ENCODE peak calls at places on chromosomes 12 and 14, in four cellular contexts. E, D, A and I are unnamed samples.
A peak's percentile ranks its signal among the peaks of the same experiment; 100 is the strongest.

GRCh38 chr14:105314287-105315185 is at the start of gene PACS2:
- DNase-seq in E (peak; percentile 94), D (peak; percentile 88), A (peak; percentile 76), I (no peak)

GRCh38 chr12:109762071-109762672 is 48.5 kb downstream of the FAM222A start:
- DNase-seq in E (no peak), D (peak; percentile 41), A (no peak), I (peak; percentile 71)

GRCh38 chr14:32104308-32104707 is 27.2 kb downstream of the ARHGAP5 start:
- DNase-seq in E (no peak), D (no peak), A (no peak), I (no peak)

GRCh38 chr12:57712671-57713070 is 18.7 kb downstream of the OS9 start:
- DNase-seq in E (no peak), D (no peak), A (no peak), I (no peak)

GRCh38 chr12:77133566-77133965 is 68.2 kb upstream of the E2F7 start:
- DNase-seq in E (peak; percentile 89), D (no peak), A (no peak), I (no peak)

GRCh38 chr12:88781909-88782308 is 201.6 kb upstream of the KITLG start:
- DNase-seq in E (no peak), D (no peak), A (no peak), I (no peak)

GRCh38 chr14:105021656-105022275 is 883 bp upstream of the CDCA4 start:
- DNase-seq in E (peak; percentile 58), D (no peak), A (no peak), I (no peak)

GRCh38 chr12:92786045-92786444 is 83.3 kb downstream of the PLEKHG7 start:
- DNase-seq in E (no peak), D (no peak), A (no peak), I (no peak)

GRCh38 chr12:99709116-99709515 is 61.6 kb downstream of the GARIN6 start:
- DNase-seq in E (no peak), D (no peak), A (no peak), I (no peak)

GRCh38 chr12:67925077-67925476 is 64.2 kb upstream of the IFNG-AS1 start:
- DNase-seq in E (no peak), D (no peak), A (no peak), I (no peak)

GRCh38 chr14:34461334-34462131 is 507 bp downstream of the SPTSSA start:
- DNase-seq in E (peak; percentile 86), D (peak; percentile 82), A (peak; percentile 8), I (no peak)

GRCh38 chr14:75615200-75615599 is 36.8 kb downstream of the FLVCR2 start:
- DNase-seq in E (no peak), D (no peak), A (no peak), I (no peak)

GRCh38 chr12:45130881-45131281 is 80.0 kb upstream of the DBX2 start:
- DNase-seq in E (peak; percentile 63), D (peak; percentile 52), A (peak; percentile 5), I (no peak)

GRCh38 chr14:35365130-35366047 is 39.2 kb downstream of the NFKBIA start:
- DNase-seq in E (no peak), D (peak; percentile 92), A (peak; percentile 36), I (no peak)

GRCh38 chr12:57522019-57522886 is at the start of gene MBD6:
- DNase-seq in E (peak; percentile 95), D (peak; percentile 99), A (peak; percentile 87), I (no peak)

GRCh38 chr12:118958520-118958919 is 22.8 kb upstream of the SRRM4 start:
- DNase-seq in E (peak; percentile 8), D (no peak), A (no peak), I (no peak)

GRCh38 chr12:110199360-110200123 is 75.4 kb downstream of the IFT81 start:
- DNase-seq in E (no peak), D (no peak), A (no peak), I (no peak)

GRCh38 chr12:113232787-113233585 is 11.7 kb downstream of the TPCN1 start:
- DNase-seq in E (peak; percentile 29), D (peak; percentile 73), A (peak; percentile 56), I (no peak)

GRCh38 chr12:130493951-130494350 is 156.3 kb downstream of the PIWIL1 start:
- DNase-seq in E (no peak), D (no peak), A (no peak), I (no peak)

GRCh38 chr12:130491421-130492357 is 154.0 kb downstream of the PIWIL1 start:
- DNase-seq in E (peak; percentile 62), D (no peak), A (no peak), I (no peak)

GRCh38 chr12:130487636-130488035 is 149.9 kb downstream of the PIWIL1 start:
- DNase-seq in E (no peak), D (no peak), A (no peak), I (no peak)

GRCh38 chr12:130489293-130489692 is 151.6 kb downstream of the PIWIL1 start:
- DNase-seq in E (no peak), D (no peak), A (no peak), I (no peak)

GRCh38 chr12:130490674-130491073 is 153.0 kb downstream of the PIWIL1 start:
- DNase-seq in E (no peak), D (no peak), A (no peak), I (peak; percentile 57)
- TF ChIP-seq CTCF in E (no peak), D (no peak), A (no peak), I (no peak)

DNA sequence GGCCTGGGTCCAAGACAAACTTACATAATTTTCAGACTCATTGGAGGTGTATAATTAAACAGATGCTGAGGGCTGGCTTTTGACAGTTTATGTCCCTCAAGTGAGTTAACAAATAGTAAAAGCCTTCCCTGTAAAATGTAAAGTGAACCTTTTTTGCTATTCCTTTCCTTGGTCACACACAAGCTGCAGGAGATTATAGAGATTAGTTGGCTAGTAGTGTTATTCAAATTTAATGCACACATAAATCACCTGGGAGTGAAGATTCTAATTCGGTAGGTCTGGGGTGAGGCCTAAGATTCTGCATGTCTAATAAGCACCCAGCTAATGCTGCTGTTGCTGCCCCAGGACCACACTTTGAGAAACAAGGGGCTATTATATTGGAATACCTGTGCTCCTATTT is 206.2 kb upstream of the SSTR1 start:
- DNase-seq in E (no peak), D (no peak), A (no peak), I (no peak)
- TF ChIP-seq CTCF in E (no peak), D (no peak), A (no peak), I (no peak)

GRCh38 chr14:95353664-95354063 is 34.0 kb upstream of the CLMN start:
- DNase-seq in E (no peak), D (no peak), A (no peak), I (no peak)

GRCh38 chr14:95353007-95353406 is 33.3 kb upstream of the CLMN start:
- DNase-seq in E (no peak), D (no peak), A (no peak), I (no peak)

GRCh38 chr14:95356245-95356850 is 36.6 kb upstream of the CLMN start:
- DNase-seq in E (peak; percentile 15), D (no peak), A (no peak), I (no peak)

GRCh38 chr14:95354834-95355233 is 35.1 kb upstream of the CLMN start:
- DNase-seq in E (no peak), D (no peak), A (no peak), I (no peak)

GRCh38 chr14:95355422-95355821 is 35.7 kb upstream of the CLMN start:
- DNase-seq in E (no peak), D (no peak), A (no peak), I (no peak)
- TF ChIP-seq CTCF in E (no peak), D (no peak), A (no peak), I (no peak)

GRCh38 chr12:58841058-58841798 is 79.1 kb downstream of the LRIG3 start:
- DNase-seq in E (peak; percentile 2), D (no peak), A (no peak), I (no peak)
- TF ChIP-seq CTCF in E (no peak), D (no peak), A (no peak), I (no peak)

GRCh38 chr12:69091447-69092022 is 147.8 kb upstream of the CPSF6 start:
- DNase-seq in E (no peak), D (no peak), A (no peak), I (no peak)
- TF ChIP-seq CTCF in E (no peak), D (no peak), A (no peak), I (peak; percentile 18)

GRCh38 chr14:22123188-22123560 is 449.6 kb upstream of the OR4E1 start:
- DNase-seq in E (no peak), D (no peak), A (no peak), I (no peak)

GRCh38 chr14:22124071-22124613 is 450.5 kb upstream of the OR4E1 start:
- DNase-seq in E (no peak), D (no peak), A (no peak), I (no peak)

GRCh38 chr14:22118894-22119477 is 445.4 kb upstream of the OR4E1 start:
- DNase-seq in E (no peak), D (no peak), A (no peak), I (no peak)

DNA sequence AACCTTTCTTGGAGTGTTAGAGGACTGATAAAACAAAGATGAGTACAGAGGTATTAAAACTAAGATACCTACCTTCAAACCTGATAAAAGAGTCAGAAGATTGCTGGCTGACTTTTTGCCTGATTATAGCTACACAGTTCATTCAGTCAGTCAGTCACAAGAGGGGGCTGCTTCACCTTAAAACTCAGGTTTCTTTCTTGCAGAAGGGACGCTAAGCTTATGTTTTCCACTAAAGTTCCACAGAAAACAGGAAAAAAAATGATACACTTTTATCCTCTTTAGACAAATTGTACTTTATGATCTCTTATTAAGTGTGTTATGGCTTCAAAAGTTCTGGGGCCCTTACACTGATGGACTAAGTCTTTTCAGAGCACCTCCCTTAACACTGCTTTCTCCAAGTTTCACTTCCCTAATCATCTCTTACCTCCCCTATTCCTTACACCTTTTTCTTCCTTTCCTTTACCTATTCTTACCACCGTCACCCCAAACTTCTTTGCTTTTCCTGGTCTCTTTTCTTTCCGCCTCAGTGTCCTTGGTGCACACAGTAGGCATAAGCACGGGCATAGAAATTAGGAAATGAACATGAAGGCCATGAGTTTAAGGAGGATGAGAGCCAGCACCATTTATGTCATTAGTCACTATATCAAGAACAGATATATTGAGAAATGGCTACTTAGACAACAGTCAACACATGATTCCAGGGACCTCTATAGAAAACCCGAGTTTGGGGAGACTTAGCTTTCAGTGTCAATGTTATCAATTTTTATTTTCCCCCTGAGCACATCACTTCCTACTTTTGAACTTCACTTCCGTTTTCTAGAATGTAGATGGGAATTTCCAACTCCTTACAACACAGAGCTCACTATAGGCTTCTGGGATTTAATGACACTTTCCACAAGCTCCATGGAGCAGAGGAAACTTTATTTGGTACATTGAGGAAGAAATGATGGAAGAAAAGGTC is 448.9 kb upstream of the OR4E1 start:
- DNase-seq in E (peak; percentile 25), D (no peak), A (no peak), I (no peak)
- TF ChIP-seq CTCF in E (no peak), D (no peak), A (peak; percentile 14), I (peak; percentile 70)

GRCh38 chr12:3901116-3901515 is 27.9 kb upstream of the PARP11 start:
- DNase-seq in E (no peak), D (no peak), A (no peak), I (no peak)
- TF ChIP-seq CTCF in E (no peak), D (no peak), A (no peak), I (peak; percentile 26)

DNA sequence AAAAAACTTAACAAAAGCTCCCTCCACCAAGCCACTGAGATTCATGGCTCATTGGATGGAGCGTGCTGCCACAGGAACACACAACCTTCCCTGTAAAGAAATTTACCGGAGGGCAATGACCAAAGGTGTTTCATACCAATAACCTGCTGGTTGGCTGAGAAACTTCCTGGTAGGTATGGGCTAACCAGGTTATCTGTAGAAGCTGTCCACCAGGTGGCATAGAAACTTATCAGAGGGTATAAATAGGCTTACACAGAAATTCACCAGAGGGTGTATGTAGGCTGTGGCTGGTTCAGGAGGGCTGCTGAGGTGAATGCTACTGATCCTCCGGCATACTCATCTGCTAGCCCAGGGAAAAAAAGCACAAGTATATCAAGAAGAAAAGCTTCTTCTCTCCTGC is 27.1 kb upstream of the MTERF2 start:
- DNase-seq in E (peak; percentile 16), D (no peak), A (no peak), I (no peak)
- TF ChIP-seq CTCF in E (peak; percentile 6), D (no peak), A (peak; percentile 27), I (peak; percentile 28)

GRCh38 chr14:91060472-91061308 is at the start of gene RPS6KA5:
- DNase-seq in E (peak; percentile 100), D (peak; percentile 100), A (peak; percentile 99), I (peak; percentile 100)
- TF ChIP-seq CTCF in E (no peak), D (no peak), A (no peak), I (peak; percentile 15)